ENCODE peak calls at places on chromosomes 11 and 22, in four cellular contexts. One of them, this sample, is unnamed.

GRCh38 chr22:18121436-18122253 is 11.0 kb downstream of the TUBA8 start:
- DNase-seq in K562: no peak
- DNase-seq in HepG2: peak; percentile 43
- DNase-seq in GM12878: no peak
- DNase-seq in this sample: peak; percentile 26

GRCh38 chr11:47220401-47220821 is 5.6 kb downstream of the DDB2 start:
- DNase-seq in K562: no peak
- DNase-seq in HepG2: peak; percentile 25
- DNase-seq in GM12878: no peak
- DNase-seq in this sample: no peak

GRCh38 chr22:41302016-41302767 is 867 bp downstream of the ZC3H7B start:
- DNase-seq in K562: peak; percentile 62
- DNase-seq in HepG2: no peak
- DNase-seq in GM12878: no peak
- DNase-seq in this sample: peak; percentile 45

GRCh38 chr11:3853935-3854659 is 1.4 kb upstream of the STIM1 start:
- DNase-seq in K562: no peak
- DNase-seq in HepG2: no peak
- DNase-seq in GM12878: peak; percentile 86
- DNase-seq in this sample: no peak

GRCh38 chr11:131909426-131910200 is 539.2 kb downstream of the NTM start:
- DNase-seq in K562: no peak
- DNase-seq in HepG2: no peak
- DNase-seq in GM12878: no peak
- DNase-seq in this sample: no peak

GRCh38 chr11:75383246-75383645 is 16.1 kb upstream of the RPS3 start:
- DNase-seq in K562: no peak
- DNase-seq in HepG2: no peak
- DNase-seq in GM12878: no peak
- DNase-seq in this sample: peak; percentile 41

GRCh38 chr11:109971184-109971523 is 122.0 kb upstream of the ZC3H12C start:
- DNase-seq in K562: no peak
- DNase-seq in HepG2: no peak
- DNase-seq in GM12878: no peak
- DNase-seq in this sample: no peak

GRCh38 chr11:102318469-102318868 is 1.2 kb downstream of the BIRC3 start:
- DNase-seq in K562: no peak
- DNase-seq in HepG2: no peak
- DNase-seq in GM12878: no peak
- DNase-seq in this sample: no peak

GRCh38 chr22:45703758-45704157 is 32.1 kb downstream of the ATXN10 start:
- DNase-seq in K562: no peak
- DNase-seq in HepG2: no peak
- DNase-seq in GM12878: no peak
- DNase-seq in this sample: peak; percentile 24

GRCh38 chr11:102138677-102139076 is 28.4 kb downstream of the YAP1 start:
- DNase-seq in K562: no peak
- DNase-seq in HepG2: no peak
- DNase-seq in GM12878: no peak
- DNase-seq in this sample: no peak

GRCh38 chr22:42937164-42937854 is 77.6 kb downstream of the PACSIN2 start:
- DNase-seq in K562: peak; percentile 35
- DNase-seq in HepG2: no peak
- DNase-seq in GM12878: no peak
- DNase-seq in this sample: no peak

GRCh38 chr11:128777369-128778011 is 83.6 kb downstream of the FLI1 start:
- DNase-seq in K562: no peak
- DNase-seq in HepG2: no peak
- DNase-seq in GM12878: no peak
- DNase-seq in this sample: peak; percentile 41

GRCh38 chr11:65492637-65493366 is 6.0 kb upstream of the MALAT1 start:
- DNase-seq in K562: no peak
- DNase-seq in HepG2: no peak
- DNase-seq in GM12878: peak; percentile 68
- DNase-seq in this sample: peak; percentile 16

GRCh38 chr11:75141166-75141565 is 9.7 kb upstream of the SLCO2B1 start:
- DNase-seq in K562: no peak
- DNase-seq in HepG2: no peak
- DNase-seq in GM12878: no peak
- DNase-seq in this sample: no peak

GRCh38 chr11:55661901-55662300 is at the start of gene OR4C6:
- DNase-seq in K562: no peak
- DNase-seq in HepG2: no peak
- DNase-seq in GM12878: no peak
- DNase-seq in this sample: no peak

GRCh38 chr11:68263444-68264035 is 8.2 kb downstream of the C11orf24 start:
- DNase-seq in K562: no peak
- DNase-seq in HepG2: no peak
- DNase-seq in GM12878: no peak
- DNase-seq in this sample: no peak

GRCh38 chr11:120835601-120836228 is 188.2 kb upstream of the TBCEL start:
- DNase-seq in K562: no peak
- DNase-seq in HepG2: peak; percentile 5
- DNase-seq in GM12878: peak; percentile 63
- DNase-seq in this sample: no peak

GRCh38 chr11:57480409-57481137 is 20.2 kb downstream of the RTN4RL2 start:
- DNase-seq in K562: peak; percentile 77
- DNase-seq in HepG2: peak; percentile 61
- DNase-seq in GM12878: no peak
- DNase-seq in this sample: peak; percentile 93

GRCh38 chr11:31797227-31798056 is 13.7 kb downstream of the PAX6 start:
- DNase-seq in K562: no peak
- DNase-seq in HepG2: no peak
- DNase-seq in GM12878: no peak
- DNase-seq in this sample: no peak

GRCh38 chr11:128318856-128319474 is 268.4 kb downstream of the ETS1 start:
- DNase-seq in K562: no peak
- DNase-seq in HepG2: no peak
- DNase-seq in GM12878: peak; percentile 93
- DNase-seq in this sample: no peak

GRCh38 chr11:62707277-62707771 is at the start of the genes BSCL2 and GNG3:
- DNase-seq in K562: peak; percentile 68
- DNase-seq in HepG2: no peak
- DNase-seq in GM12878: no peak
- DNase-seq in this sample: peak; percentile 97

GRCh38 chr11:1283091-1283511 is 26.3 kb downstream of the TOLLIP start:
- DNase-seq in K562: no peak
- DNase-seq in HepG2: no peak
- DNase-seq in GM12878: no peak
- DNase-seq in this sample: no peak

GRCh38 chr11:23124249-23124648 is 264.0 kb upstream of the CCDC179 start:
- DNase-seq in K562: no peak
- DNase-seq in HepG2: no peak
- DNase-seq in GM12878: no peak
- DNase-seq in this sample: no peak

GRCh38 chr22:45784357-45785277 is 113.0 kb downstream of the ATXN10 start:
- DNase-seq in K562: no peak
- DNase-seq in HepG2: no peak
- DNase-seq in GM12878: peak; percentile 30
- DNase-seq in this sample: no peak

GRCh38 chr22:17581056-17581455 is 17.8 kb downstream of the SLC25A18 start:
- DNase-seq in K562: no peak
- DNase-seq in HepG2: no peak
- DNase-seq in GM12878: no peak
- DNase-seq in this sample: no peak

GRCh38 chr11:64344721-64345120 is 4.7 kb downstream of the CCDC88B start:
- DNase-seq in K562: no peak
- DNase-seq in HepG2: no peak
- DNase-seq in GM12878: no peak
- DNase-seq in this sample: no peak

GRCh38 chr11:113504071-113504470 is 28.9 kb upstream of the DRD2 start:
- DNase-seq in K562: no peak
- DNase-seq in HepG2: no peak
- DNase-seq in GM12878: no peak
- DNase-seq in this sample: no peak

GRCh38 chr11:63920870-63921417 is 4.0 kb upstream of the RCOR2 start:
- DNase-seq in K562: peak; percentile 80
- DNase-seq in HepG2: no peak
- DNase-seq in GM12878: no peak
- DNase-seq in this sample: peak; percentile 91

GRCh38 chr11:18524248-18524647 is 2.5 kb downstream of the TSG101 start:
- DNase-seq in K562: no peak
- DNase-seq in HepG2: peak; percentile 54
- DNase-seq in GM12878: no peak
- DNase-seq in this sample: no peak

GRCh38 chr22:19974233-19974861 is 32.7 kb upstream of the TXNRD2 start:
- DNase-seq in K562: peak; percentile 98
- DNase-seq in HepG2: peak; percentile 75
- DNase-seq in GM12878: no peak
- DNase-seq in this sample: peak; percentile 93

GRCh38 chr11:123479048-123479837 is 49.2 kb downstream of the GRAMD1B start:
- DNase-seq in K562: no peak
- DNase-seq in HepG2: no peak
- DNase-seq in GM12878: peak; percentile 67
- DNase-seq in this sample: no peak

GRCh38 chr11:64721359-64721699 is 1.7 kb downstream of the NRXN2 start:
- DNase-seq in K562: no peak
- DNase-seq in HepG2: no peak
- DNase-seq in GM12878: no peak
- DNase-seq in this sample: no peak

GRCh38 chr11:121095561-121095960 is 5.5 kb upstream of the TECTA start:
- DNase-seq in K562: no peak
- DNase-seq in HepG2: no peak
- DNase-seq in GM12878: no peak
- DNase-seq in this sample: no peak

GRCh38 chr11:117194267-117194666 is 4.9 kb upstream of the TAGLN start:
- DNase-seq in K562: no peak
- DNase-seq in HepG2: no peak
- DNase-seq in GM12878: no peak
- DNase-seq in this sample: no peak

GRCh38 chr11:8480858-8481257 is 113.2 kb downstream of the STK33 start:
- DNase-seq in K562: no peak
- DNase-seq in HepG2: no peak
- DNase-seq in GM12878: no peak
- DNase-seq in this sample: no peak

GRCh38 chr22:22908495-22908861 is 20.9 kb downstream of the IGLL5 start:
- DNase-seq in K562: no peak
- DNase-seq in HepG2: no peak
- DNase-seq in GM12878: no peak
- DNase-seq in this sample: no peak

GRCh38 chr11:2945757-2946287 is 16.6 kb upstream of the PHLDA2 start:
- DNase-seq in K562: no peak
- DNase-seq in HepG2: no peak
- DNase-seq in GM12878: no peak
- DNase-seq in this sample: no peak

GRCh38 chr11:86484164-86484794 is 109.6 kb downstream of the CCDC81 start:
- DNase-seq in K562: peak; percentile 74
- DNase-seq in HepG2: peak; percentile 81
- DNase-seq in GM12878: no peak
- DNase-seq in this sample: no peak
- TF ChIP-seq CBFB in K562: no peak
- TF ChIP-seq CBFB in HepG2: no peak
- TF ChIP-seq CBFB in GM12878: no peak
- TF ChIP-seq CBFB in this sample: no peak

GRCh38 chr22:49553518-49554295 is 274.0 kb downstream of the BRD1 start:
- DNase-seq in K562: no peak
- DNase-seq in HepG2: no peak
- DNase-seq in GM12878: no peak
- DNase-seq in this sample: no peak

GRCh38 chr22:49554741-49555140 is 272.9 kb downstream of the BRD1 start:
- DNase-seq in K562: no peak
- DNase-seq in HepG2: no peak
- DNase-seq in GM12878: no peak
- DNase-seq in this sample: no peak

GRCh38 chr22:49553076-49553475 is 274.6 kb downstream of the BRD1 start:
- DNase-seq in K562: no peak
- DNase-seq in HepG2: no peak
- DNase-seq in GM12878: no peak
- DNase-seq in this sample: no peak

GRCh38 chr22:49554296-49554625 is 273.4 kb downstream of the BRD1 start:
- DNase-seq in K562: no peak
- DNase-seq in HepG2: no peak
- DNase-seq in GM12878: no peak
- DNase-seq in this sample: no peak

GRCh38 chr22:49555526-49555925 is 272.1 kb downstream of the BRD1 start:
- DNase-seq in K562: no peak
- DNase-seq in HepG2: no peak
- DNase-seq in GM12878: no peak
- DNase-seq in this sample: no peak
- TF ChIP-seq TCF7 in K562: no peak
- TF ChIP-seq TCF7 in HepG2: no peak
- TF ChIP-seq TCF7 in GM12878: no peak
- TF ChIP-seq TCF7 in this sample: no peak

GRCh38 chr11:43943931-43944751 is 1.7 kb downstream of the C11orf96 start:
- DNase-seq in K562: no peak
- DNase-seq in HepG2: no peak
- DNase-seq in GM12878: no peak
- DNase-seq in this sample: peak; percentile 47

GRCh38 chr11:43941257-43941879 is 1.1 kb upstream of the C11orf96 start:
- DNase-seq in K562: no peak
- DNase-seq in HepG2: no peak
- DNase-seq in GM12878: no peak
- DNase-seq in this sample: no peak

GRCh38 chr11:43944761-43945311 is 2.4 kb downstream of the C11orf96 start:
- DNase-seq in K562: peak; percentile 83
- DNase-seq in HepG2: peak; percentile 19
- DNase-seq in GM12878: no peak
- DNase-seq in this sample: peak; percentile 92

GRCh38 chr11:43943357-43943930 is 1.0 kb downstream of the C11orf96 start:
- DNase-seq in K562: no peak
- DNase-seq in HepG2: no peak
- DNase-seq in GM12878: no peak
- DNase-seq in this sample: peak; percentile 31

GRCh38 chr11:43942651-43943356 is 367 bp downstream of the C11orf96 start:
- DNase-seq in K562: peak; percentile 73
- DNase-seq in HepG2: no peak
- DNase-seq in GM12878: no peak
- DNase-seq in this sample: peak; percentile 29
- TF ChIP-seq NR2C2 in K562: no peak
- TF ChIP-seq NR2C2 in HepG2: no peak
- TF ChIP-seq NR2C2 in GM12878: no peak
- TF ChIP-seq NR2C2 in this sample: no peak

GRCh38 chr22:46916886-46917625 is 154.6 kb downstream of the TBC1D22A start:
- DNase-seq in K562: no peak
- DNase-seq in HepG2: no peak
- DNase-seq in GM12878: no peak
- DNase-seq in this sample: no peak
- TF ChIP-seq CBFB in K562: no peak
- TF ChIP-seq CBFB in HepG2: no peak
- TF ChIP-seq CBFB in GM12878: no peak
- TF ChIP-seq CBFB in this sample: no peak